ENCODE peak calls at places on chromosomes 12 and 14, in seven cellular contexts. A is CD8-positive, alpha-beta memory T cell; R is activated CD4-positive, alpha-beta T cell treated with anti-CD3 and anti-CD28 coated beads, Interleukin-2, amount 50 U/mL, for 1 hour; Q is H9; X is SW480; D is activated gamma-delta T cell treated with Interleukin-2 at 50 U/mL for 16 hours; S is stimulated activated CD4-positive, alpha-beta T cell treated with anti-CD3 and anti-CD28 coated beads, Interleukin-1b, Interleukin-23, amount 100 ng/mL, for 48 hours. I is an unnamed sample.
A peak's percentile ranks its signal among the peaks of the same experiment; 100 is the strongest.

GRCh38 chr14:32370720-32371119 is 41.6 kb downstream of the AKAP6 start:
- DNase-seq in A (no peak), D (no peak), S (no peak), Q (no peak), X (peak; percentile 26), R (no peak), I (no peak)

GRCh38 chr14:96274122-96274910 is 18.3 kb downstream of the BDKRB1 start:
- DNase-seq in Q (no peak), D (no peak), A (no peak), S (no peak), X (no peak), R (no peak), I (no peak)

GRCh38 chr12:32178341-32179010 is 71.8 kb downstream of the BICD1 start:
- DNase-seq in Q (no peak), S (no peak), D (no peak), A (no peak), X (no peak), R (no peak), I (no peak)

GRCh38 chr12:9796346-9796745 is 30.9 kb upstream of the KLRF1 start:
- DNase-seq in A (no peak), D (no peak), S (no peak), R (no peak), X (no peak), Q (no peak), I (no peak)

GRCh38 chr12:39329876-39330275 is 113.0 kb downstream of the KIF21A start:
- DNase-seq in S (no peak), R (no peak), X (no peak), A (no peak), Q (no peak), D (no peak), I (no peak)

GRCh38 chr14:103541494-103541943 is 12.5 kb downstream of the TRMT61A start:
- DNase-seq in S (no peak), A (no peak), R (no peak), D (no peak), Q (no peak), X (no peak), I (no peak)

GRCh38 chr14:66539034-66539433 is 31.1 kb downstream of the GPHN start:
- DNase-seq in Q (no peak), A (no peak), D (no peak), X (no peak), R (no peak), S (no peak), I (no peak)

GRCh38 chr12:16350682-16351081 is 3.2 kb downstream of the MGST1 start:
- DNase-seq in Q (no peak), A (no peak), S (no peak), R (no peak), D (no peak), X (no peak), I (no peak)

GRCh38 chr12:117412465-117413190 is 51.2 kb upstream of the NOS1 start:
- DNase-seq in X (no peak), R (no peak), Q (no peak), S (no peak), D (no peak), A (no peak), I (no peak)

GRCh38 chr12:22856120-22856699 is 231.2 kb downstream of the ETNK1 start:
- DNase-seq in S (no peak), D (no peak), X (peak; percentile 83), A (no peak), R (no peak), Q (no peak), I (peak; percentile 32)

GRCh38 chr12:131909596-131910219 is 15.3 kb downstream of the ULK1 start:
- DNase-seq in S (no peak), X (no peak), Q (no peak), A (no peak), D (no peak), R (no peak), I (peak; percentile 26)

GRCh38 chr14:52551696-52552062 is 626 bp downstream of the TXNDC16 start:
- DNase-seq in S (no peak), Q (no peak), A (no peak), X (peak; percentile 67), D (no peak), R (no peak), I (no peak)

GRCh38 chr14:22887260-22887989 is 4.4 kb downstream of the REM2 start:
- DNase-seq in Q (peak; percentile 83), A (no peak), R (peak; percentile 32), D (no peak), S (peak; percentile 44), X (peak; percentile 93), I (peak; percentile 80)

GRCh38 chr14:103731916-103732867 is 16.6 kb downstream of the ZFYVE21 start:
- DNase-seq in A (peak; percentile 43), D (no peak), X (no peak), S (no peak), Q (no peak), R (no peak), I (no peak)

GRCh38 chr14:30679032-30679431 is 56.9 kb downstream of the SCFD1 start:
- DNase-seq in A (no peak), D (no peak), S (no peak), X (no peak), R (no peak), Q (no peak), I (no peak)

GRCh38 chr12:120236124-120236398 is 29.5 kb downstream of the PXN start:
- DNase-seq in Q (no peak), X (no peak), S (no peak), D (no peak), R (no peak), A (no peak), I (no peak)

GRCh38 chr12:32824596-32824995 is 68.9 kb upstream of the YARS2 start:
- DNase-seq in Q (no peak), S (no peak), A (no peak), R (no peak), D (no peak), X (no peak), I (no peak)

GRCh38 chr12:121812320-121812871 is 8.6 kb downstream of the SETD1B start:
- DNase-seq in A (no peak), D (no peak), S (peak; percentile 44), X (peak; percentile 13), Q (peak; percentile 91), R (no peak), I (peak; percentile 95)

GRCh38 chr12:130920711-130921381 is 32.9 kb upstream of the ADGRD1 start:
- DNase-seq in Q (no peak), S (no peak), A (no peak), D (no peak), X (no peak), R (no peak), I (no peak)

GRCh38 chr12:41709463-41710285 is 435.0 kb downstream of the GXYLT1 start:
- DNase-seq in A (no peak), D (no peak), S (no peak), X (no peak), R (no peak), Q (no peak), I (no peak)

GRCh38 chr14:31578792-31579191 is 17.6 kb downstream of the NUBPL start:
- DNase-seq in X (no peak), R (no peak), Q (no peak), A (no peak), D (no peak), S (no peak), I (no peak)

GRCh38 chr14:100031506-100032281 is 33.5 kb upstream of the EVL start:
- DNase-seq in R (no peak), D (no peak), Q (no peak), A (no peak), S (peak; percentile 4), X (peak; percentile 72), I (no peak)

GRCh38 chr14:36397357-36397756 is 76.9 kb upstream of the MBIP start:
- DNase-seq in R (no peak), Q (no peak), S (no peak), A (no peak), X (no peak), D (no peak), I (no peak)

GRCh38 chr12:119659289-119659897 is 8.5 kb upstream of the PRKAB1 start:
- DNase-seq in A (peak; percentile 60), R (peak; percentile 38), S (no peak), D (peak; percentile 36), X (peak; percentile 42), Q (no peak), I (peak; percentile 46)

GRCh38 chr14:86022031-86022629 is 492.2 kb downstream of the FLRT2 start:
- DNase-seq in Q (no peak), D (no peak), X (no peak), R (no peak), S (no peak), A (no peak), I (no peak)

GRCh38 chr12:27960822-27961221 is 11.7 kb downstream of the PTHLH start:
- DNase-seq in X (no peak), R (no peak), A (no peak), S (no peak), D (no peak), Q (no peak), I (no peak)

GRCh38 chr12:28415755-28416154 is 225.5 kb downstream of the CCDC91 start:
- DNase-seq in D (no peak), S (no peak), Q (no peak), A (no peak), R (no peak), X (no peak), I (peak; percentile 10)

GRCh38 chr14:69880051-69880487 is 853 bp downstream of the SMOC1 start:
- DNase-seq in S (no peak), R (no peak), A (no peak), D (no peak), Q (no peak), X (no peak), I (no peak)

GRCh38 chr12:127194176-127194575 is 1072.8 kb upstream of the TMEM132C start:
- DNase-seq in X (no peak), S (no peak), D (no peak), A (no peak), Q (no peak), R (no peak), I (no peak)

GRCh38 chr14:61593330-61593729 is 102.0 kb upstream of the HIF1A start:
- DNase-seq in D (no peak), S (no peak), X (no peak), R (no peak), Q (no peak), A (no peak), I (no peak)

GRCh38 chr12:92715625-92716024 is 12.8 kb downstream of the PLEKHG7 start:
- DNase-seq in X (no peak), D (no peak), A (no peak), R (no peak), S (no peak), Q (no peak), I (no peak)